ENCODE peak calls at places on chromosomes 3 and 15, in six cellular contexts. J, D, I, L, Z and K are unnamed samples.

GRCh38 chr3:128707935-128708494 is 18.0 kb upstream of the RAB7A start:
- DNase-seq in J (no peak), D (no peak), I (no peak), L (no peak), Z (no peak), K (no peak)

GRCh38 chr15:96046620-96047240 is 283.8 kb upstream of the NR2F2 start:
- DNase-seq in J (no peak), D (no peak), I (no peak), L (no peak), Z (no peak), K (no peak)

GRCh38 chr15:74826372-74826819 is at the start of gene CPLX3:
- DNase-seq in J (peak), D (peak), I (no peak), L (peak), Z (peak), K (no peak)

GRCh38 chr3:147572970-147573340 is 163.8 kb downstream of the ZIC1 start:
- DNase-seq in J (no peak), D (no peak), I (no peak), L (no peak), Z (no peak), K (no peak)

GRCh38 chr3:65080432-65080831 is 392.6 kb upstream of the ADAMTS9 start:
- DNase-seq in J (no peak), D (no peak), I (no peak), L (no peak), Z (no peak), K (no peak)

GRCh38 chr3:154243353-154243752 is 80.9 kb downstream of the DHX36 start:
- DNase-seq in J (no peak), D (no peak), I (no peak), L (no peak), Z (no peak), K (no peak)

GRCh38 chr3:186772886-186773417 is 10.4 kb upstream of the EIF4A2 start:
- DNase-seq in J (peak), D (peak), I (peak), L (peak), Z (peak), K (no peak)

GRCh38 chr3:124032351-124032880 is 40.5 kb upstream of the ROPN1 start:
- DNase-seq in J (no peak), D (no peak), I (no peak), L (peak), Z (peak), K (no peak)

GRCh38 chr15:65086680-65087111 is 10.2 kb downstream of the KBTBD13 start:
- DNase-seq in J (no peak), D (no peak), I (no peak), L (no peak), Z (no peak), K (no peak)

GRCh38 chr3:28916713-28917499 is 364.0 kb upstream of the RBMS3 start:
- DNase-seq in J (no peak), D (no peak), I (no peak), L (peak), Z (peak), K (no peak)

GRCh38 chr3:107392549-107393165 is 15.4 kb downstream of the CCDC54 start:
- DNase-seq in J (no peak), D (no peak), I (no peak), L (no peak), Z (no peak), K (no peak)

GRCh38 chr3:156725706-156726105 is 51.3 kb downstream of the TIPARP start:
- DNase-seq in J (no peak), D (no peak), I (no peak), L (no peak), Z (no peak), K (no peak)

GRCh38 chr3:172256101-172256687 is 192.1 kb downstream of the GHSR start:
- DNase-seq in J (no peak), D (no peak), I (no peak), L (no peak), Z (peak), K (no peak)

GRCh38 chr15:85402195-85402921 is 22.0 kb downstream of the AKAP13 start:
- DNase-seq in J (no peak), D (no peak), I (no peak), L (no peak), Z (no peak), K (no peak)

GRCh38 chr15:68687136-68687735 is 108.4 kb downstream of the CORO2B start:
- DNase-seq in J (no peak), D (no peak), I (no peak), L (peak), Z (no peak), K (no peak)

GRCh38 chr3:195467641-195468390 is 25.0 kb upstream of the ACAP2 start:
- DNase-seq in J (no peak), D (no peak), I (no peak), L (no peak), Z (no peak), K (no peak)

GRCh38 chr15:27855137-27855536 is 244.0 kb downstream of the OCA2 start:
- DNase-seq in J (no peak), D (no peak), I (no peak), L (no peak), Z (no peak), K (no peak)

GRCh38 chr3:147351301-147351700 is 55.0 kb downstream of the ZIC4 start:
- DNase-seq in J (no peak), D (no peak), I (no peak), L (no peak), Z (no peak), K (no peak)

GRCh38 chr3:136350132-136350531 is 100.0 kb downstream of the PCCB start:
- DNase-seq in J (no peak), D (no peak), I (no peak), L (no peak), Z (no peak), K (no peak)

GRCh38 chr15:90893175-90894090 is 9.1 kb downstream of the FES start:
- DNase-seq in J (no peak), D (no peak), I (peak), L (no peak), Z (no peak), K (no peak)

GRCh38 chr3:94064243-94064642 is 1.4 kb downstream of the NSUN3 start:
- DNase-seq in J (no peak), D (no peak), I (no peak), L (no peak), Z (no peak), K (no peak)

GRCh38 chr3:170296703-170297102 is 60.8 kb upstream of the SKIL start:
- DNase-seq in J (no peak), D (no peak), I (no peak), L (no peak), Z (no peak), K (no peak)

GRCh38 chr3:61956236-61956635 is 394.9 kb downstream of the PTPRG start:
- DNase-seq in J (no peak), D (no peak), I (no peak), L (no peak), Z (no peak), K (no peak)

GRCh38 chr3:150227839-150228238 is 180.3 kb upstream of the TSC22D2 start:
- DNase-seq in J (peak), D (no peak), I (no peak), L (peak), Z (no peak), K (no peak)

GRCh38 chr3:45803252-45803935 is 7.1 kb upstream of the SLC6A20 start:
- DNase-seq in J (no peak), D (no peak), I (no peak), L (no peak), Z (no peak), K (peak)

GRCh38 chr3:45503904-45504651 is 90.5 kb upstream of the LIMD1 start:
- DNase-seq in J (no peak), D (no peak), I (no peak), L (no peak), Z (no peak), K (no peak)

GRCh38 chr3:171528102-171528501 is 67.9 kb upstream of the TNIK start:
- DNase-seq in J (no peak), D (no peak), I (no peak), L (no peak), Z (no peak), K (no peak)

GRCh38 chr15:99002226-99002625 is 5.4 kb downstream of the PGPEP1L start:
- DNase-seq in J (no peak), D (no peak), I (no peak), L (no peak), Z (no peak), K (no peak)

GRCh38 chr3:94317054-94317453 is 254.2 kb downstream of the NSUN3 start:
- DNase-seq in J (no peak), D (no peak), I (no peak), L (no peak), Z (no peak), K (no peak)

GRCh38 chr3:142028174-142028833 is 121.0 kb downstream of the TFDP2 start:
- DNase-seq in J (no peak), D (no peak), I (no peak), L (no peak), Z (no peak), K (no peak)

GRCh38 chr3:124063168-124063909 is 71.4 kb upstream of the ROPN1 start:
- DNase-seq in J (no peak), D (no peak), I (no peak), L (no peak), Z (no peak), K (no peak)

GRCh38 chr3:121998588-121999473 is 23.2 kb downstream of the ILDR1 start:
- DNase-seq in J (no peak), D (no peak), I (no peak), L (no peak), Z (no peak), K (no peak)

GRCh38 chr3:8651418-8652322 is 7.1 kb upstream of the SSUH2 start:
- DNase-seq in J (no peak), D (no peak), I (no peak), L (no peak), Z (no peak), K (no peak)